ENCODE peak calls at places on chromosomes 11 and 22, in eight cellular contexts. P is lower lobe of right lung; U is CD4-positive, alpha-beta T cell; Y is left lung; D is effector memory CD8-positive, alpha-beta T cell; O is heart right ventricle; T is CD8-positive, alpha-beta T cell; V is activated T-cell treated with anti-CD3 and anti-CD28 coated beads, Interleukin-2, amount 50 U/mL, for 72 hours. N is an unnamed sample.

GRCh38 chr11:93908689-93909088 is 58.3 kb upstream of the VSTM5 start:
- ATAC-seq in O (no peak), T (no peak), V (no peak), U (no peak), D (no peak), P (no peak), Y (peak), N (no peak)

GRCh38 chr11:122851366-122852011 is 13.2 kb downstream of the CRTAM start:
- ATAC-seq in Y (peak), P (peak), O (no peak), D (peak), U (peak), V (peak), T (peak), N (peak)

GRCh38 chr11:34063061-34063795 is 11.7 kb downstream of the CAPRIN1 start:
- ATAC-seq in O (no peak), U (no peak), D (no peak), V (no peak), P (no peak), T (no peak), Y (no peak), N (no peak)

GRCh38 chr11:81331611-81332205 is 1402.0 kb downstream of the FAM181B start:
- ATAC-seq in V (no peak), T (no peak), Y (no peak), D (no peak), O (no peak), P (no peak), U (no peak), N (no peak)

GRCh38 chr11:12218909-12219308 is 108.5 kb downstream of the MICAL2 start:
- ATAC-seq in Y (no peak), V (no peak), P (no peak), T (no peak), U (no peak), O (no peak), D (no peak), N (no peak)

GRCh38 chr11:100785148-100785983 is 98.3 kb downstream of the ARHGAP42 start:
- ATAC-seq in Y (peak), O (peak), T (no peak), P (peak), V (no peak), U (no peak), D (no peak), N (no peak)

GRCh38 chr22:42704896-42705295 is 15.8 kb downstream of the A4GALT start:
- ATAC-seq in U (no peak), P (no peak), Y (no peak), D (no peak), O (no peak), T (no peak), V (no peak), N (no peak)

GRCh38 chr11:8604078-8604723 is 10.2 kb upstream of the STK33 start:
- ATAC-seq in Y (peak), V (peak), U (no peak), O (peak), P (peak), T (no peak), D (no peak), N (peak)

GRCh38 chr11:120563698-120564572 is 52.4 kb downstream of the GRIK4 start:
- ATAC-seq in T (no peak), U (no peak), O (peak), V (no peak), D (no peak), P (peak), Y (peak), N (no peak)

GRCh38 chr11:62556872-62557631 is 10.4 kb upstream of the AHNAK start:
- ATAC-seq in V (peak), D (peak), T (peak), U (peak), P (no peak), O (no peak), Y (no peak), N (no peak)